ENCODE peak calls at places on chromosomes 3 and 15, in six cellular contexts. M is pancreas; R is mesendoderm; K is CD8-positive, alpha-beta memory T cell; E is tibial artery; Q is sigmoid colon. G is an unnamed sample. For H3K4me1, the result is how much of the 10 kb centered on the place peaks cover.

GRCh38 chr3:43222594-43222993 is 63.7 kb upstream of the SNRK start:
- DNase-seq in M (no peak), R (no peak), K (peak), E (no peak), Q (no peak), G (no peak)

GRCh38 chr15:73969151-73969759 is 22.8 kb downstream of the STOML1 start:
- DNase-seq in M (no peak), R (no peak), K (no peak), E (no peak), Q (peak), G (no peak)

GRCh38 chr3:33392703-33393125 is 47.5 kb downstream of the UBP1 start:
- DNase-seq in M (no peak), R (no peak), K (no peak), E (peak), Q (no peak), G (no peak)

GRCh38 chr15:94587071-94587470 is 355.7 kb downstream of the MCTP2 start:
- DNase-seq in M (no peak), R (peak), K (no peak), E (no peak), Q (no peak), G (no peak)

GRCh38 chr15:101501703-101502373 is 12.3 kb upstream of the PCSK6 start:
- DNase-seq in M (peak), R (peak), K (peak), E (no peak), Q (no peak), G (peak)

GRCh38 chr15:98799991-98800390 is 151.7 kb downstream of the IGF1R start:
- DNase-seq in M (no peak), R (peak), K (no peak), E (no peak), Q (no peak), G (no peak)

GRCh38 chr3:185549651-185550111 is 2.7 kb downstream of the LIPH start:
- DNase-seq in M (no peak), R (no peak), K (no peak), E (no peak), Q (no peak), G (peak)

GRCh38 chr15:89332446-89332845 is 2.2 kb downstream of the POLG start:
- DNase-seq in M (no peak), R (peak), K (no peak), E (no peak), Q (no peak), G (peak)

GRCh38 chr3:18098960-18099587 is 326.1 kb downstream of the SATB1 start:
- DNase-seq in M (no peak), R (peak), K (no peak), E (no peak), Q (no peak), G (no peak)

GRCh38 chr3:30642715-30643361 is 36.4 kb downstream of the TGFBR2 start:
- DNase-seq in M (no peak), R (no peak), K (no peak), E (no peak), Q (no peak), G (no peak)
- H3K4me3 ChIP-seq in M (no peak), R (no peak), K (no peak), E (no peak), Q (no peak), G (no peak)

GRCh38 chr3:49657208-49657915 is 16.8 kb upstream of the APEH start:
- DNase-seq in M (no peak), R (no peak), K (no peak), E (no peak), Q (no peak), G (no peak)
- H3K4me1 ChIP-seq in M (under half), R (under half), K (under half), E (under half), Q (under half), G (under half)

GRCh38 chr3:130896101-130896500 is 2.2 kb downstream of the ATP2C1 start:
- DNase-seq in M (no peak), R (no peak), K (no peak), E (no peak), Q (no peak), G (no peak)

GRCh38 chr3:130894873-130895330 is 1.0 kb downstream of the ATP2C1 start:
- DNase-seq in M (no peak), R (peak), K (no peak), E (no peak), Q (no peak), G (no peak)

GRCh38 chr3:130897316-130897715 is 3.4 kb downstream of the ATP2C1 start:
- DNase-seq in M (no peak), R (peak), K (no peak), E (no peak), Q (no peak), G (no peak)

GRCh38 chr3:130894130-130894872 is 417 bp downstream of the ATP2C1 start:
- DNase-seq in M (peak), R (no peak), K (peak), E (peak), Q (peak), G (peak)

DNA sequence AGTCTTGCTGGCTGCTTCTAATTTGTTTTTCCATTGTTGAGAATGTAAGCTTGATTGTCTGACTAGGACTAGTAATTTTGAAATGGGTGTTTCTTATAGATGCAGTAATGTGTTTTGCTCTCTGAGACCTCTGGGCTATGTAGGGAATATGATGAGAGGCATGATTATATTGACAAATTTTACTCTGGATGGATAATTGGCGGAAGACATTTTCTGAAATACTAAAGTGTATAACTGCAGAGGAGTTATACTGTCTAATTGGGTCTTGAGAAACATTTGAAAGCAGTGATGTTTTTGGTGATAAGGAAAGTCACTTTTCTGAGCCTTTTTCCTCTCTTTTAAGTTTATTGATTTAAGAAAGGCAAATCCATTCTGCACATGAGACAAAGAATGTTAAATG is 1.8 kb downstream of the ATP2C1 start:
- DNase-seq in M (no peak), R (no peak), K (no peak), E (no peak), Q (no peak), G (no peak)
- H3K4me3 ChIP-seq in M (no peak), R (no peak), K (no peak), E (peak), Q (no peak), G (peak)

GRCh38 chr15:84599906-84600305 is 903 bp upstream of the ZSCAN2 start:
- DNase-seq in M (no peak), R (no peak), K (no peak), E (no peak), Q (peak), G (no peak)
- H3K4me1 ChIP-seq in M (under half), R (under half), K (under half), E (under half), Q (under half), G (under half)

DNA sequence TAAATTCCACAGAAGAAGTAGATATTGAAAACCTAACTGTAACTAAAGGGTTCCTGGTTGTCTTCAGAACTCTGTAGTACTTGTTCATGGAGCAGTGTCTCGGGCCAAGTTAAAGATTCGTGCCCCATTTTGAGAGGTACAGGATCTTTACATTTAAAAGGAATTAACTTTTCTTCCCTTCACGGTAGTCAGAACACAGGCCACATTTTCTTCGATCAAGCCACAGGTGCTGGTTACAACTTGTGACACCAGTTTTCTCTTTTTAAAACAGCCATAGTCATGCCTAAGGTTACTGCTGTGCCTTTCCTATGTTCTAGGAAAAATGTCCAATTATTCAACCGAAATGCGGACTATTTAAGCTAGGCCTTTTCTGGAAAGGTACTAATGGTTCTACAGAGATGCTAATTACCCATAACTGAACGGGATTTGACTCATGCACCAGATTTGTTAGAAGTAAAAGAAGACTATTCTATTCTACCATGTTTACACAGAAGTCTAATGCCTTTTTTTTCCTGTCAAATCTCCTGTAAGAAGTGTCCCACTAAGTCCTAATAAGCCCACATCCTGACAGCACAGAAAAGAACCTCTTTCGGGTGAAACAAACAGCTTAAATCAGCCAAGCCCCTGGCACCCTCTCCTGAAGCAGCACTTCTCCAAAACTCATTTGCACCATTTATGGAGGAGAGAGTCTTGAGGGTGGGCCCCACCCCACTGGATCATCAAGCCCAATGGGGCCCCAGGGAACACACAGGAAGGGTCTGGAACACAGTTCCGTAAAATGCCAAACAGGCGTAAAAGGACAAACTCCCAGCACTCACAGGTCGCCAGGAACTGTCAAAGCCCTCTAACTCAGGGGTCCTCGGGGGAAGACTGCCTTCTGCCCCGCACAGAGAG is 1.9 kb downstream of the LRIG1 start:
- DNase-seq in M (no peak), R (no peak), K (no peak), E (peak), Q (peak), G (peak)
- H3K4me3 ChIP-seq in M (peak), R (peak), K (peak), E (peak), Q (peak), G (peak)

GRCh38 chr3:152269423-152270144 is 855 bp downstream of the MBNL1 start:
- DNase-seq in M (no peak), R (peak), K (peak), E (peak), Q (peak), G (peak)

GRCh38 chr3:152271465-152272035 is 2.8 kb downstream of the MBNL1 start:
- DNase-seq in M (no peak), R (no peak), K (no peak), E (no peak), Q (no peak), G (no peak)

GRCh38 chr3:152270145-152270870 is 1.6 kb downstream of the MBNL1 start:
- DNase-seq in M (no peak), R (no peak), K (no peak), E (no peak), Q (no peak), G (no peak)

GRCh38 chr3:152272771-152273242 is 4.1 kb downstream of the MBNL1 start:
- DNase-seq in M (no peak), R (no peak), K (no peak), E (no peak), Q (no peak), G (peak)

DNA sequence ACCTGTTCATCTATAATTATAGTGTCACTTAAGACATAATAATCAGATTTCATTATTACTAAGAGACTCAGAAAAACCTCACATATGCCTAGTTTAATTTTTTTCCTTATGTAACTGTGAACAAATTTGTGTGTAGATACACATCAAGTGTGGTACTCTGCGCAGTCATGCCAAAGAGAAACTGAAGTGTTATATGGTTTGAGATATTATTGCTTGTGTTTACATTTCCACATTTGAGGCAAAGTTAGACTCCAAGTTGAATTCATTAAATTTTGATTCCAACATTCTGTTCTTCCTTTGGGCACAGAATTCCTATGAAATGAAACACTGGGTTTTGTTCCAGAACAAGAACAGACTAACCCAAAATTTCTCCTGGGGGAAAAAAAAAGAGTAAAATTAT is 2.2 kb downstream of the MBNL1 start:
- DNase-seq in M (no peak), R (no peak), K (no peak), E (no peak), Q (no peak), G (no peak)
- H3K4me1 ChIP-seq in M (under half), R (under half), K (half or more), E (under half), Q (under half), G (under half)